ENCODE peak calls at places on chromosomes 1 and 21, in seven cellular contexts. K is pancreas, M is left lung, V is body of pancreas, S is upper lobe of right lung, Y is Peyer's patch, Z is mammary epithelial cell. X is an unnamed sample. For H3K9me3, the result is how much of the 10 kb centered on the place peaks cover.

GRCh38 chr1:192183788-192184187 is 25.5 kb downstream of the RGS18 start:
- DNase-seq in K (no peak), M (no peak), V (no peak), S (no peak), Y (no peak), Z (no peak), X (no peak)

GRCh38 chr21:34807881-34808568 is 139.2 kb downstream of the CLIC6 start:
- DNase-seq in K (no peak), M (peak), V (peak), S (no peak), Y (peak), Z (peak), X (peak)

GRCh38 chr1:205286335-205286950 is 35.1 kb downstream of the NUAK2 start:
- DNase-seq in K (peak), M (no peak), V (no peak), S (no peak), Y (peak), Z (peak), X (peak)

GRCh38 chr1:3474421-3474820 is 20.0 kb downstream of the ARHGEF16 start:
- DNase-seq in K (peak), M (peak), V (no peak), S (no peak), Y (no peak), Z (no peak), X (no peak)

GRCh38 chr1:119080586-119080985 is 59.9 kb downstream of the WARS2 start:
- DNase-seq in K (no peak), M (peak), V (peak), S (no peak), Y (no peak), Z (peak), X (no peak)

GRCh38 chr21:16476056-16476850 is 746.5 kb downstream of the USP25 start:
- DNase-seq in K (no peak), M (no peak), V (no peak), S (no peak), Y (no peak), Z (no peak), X (no peak)

GRCh38 chr1:30712583-30712982 is 10.8 kb downstream of the MATN1 start:
- DNase-seq in K (no peak), M (no peak), V (no peak), S (no peak), Y (no peak), Z (no peak), X (no peak)

GRCh38 chr1:236948996-236949395 is 55.2 kb downstream of the MT1HL1 start:
- DNase-seq in K (no peak), M (no peak), V (no peak), S (no peak), Y (no peak), Z (no peak), X (no peak)

GRCh38 chr1:201531551-201532425 is 7.1 kb upstream of the NAV1 start:
- DNase-seq in K (peak), M (no peak), V (peak), S (no peak), Y (no peak), Z (no peak), X (no peak)

GRCh38 chr1:162195567-162195966 is 126.1 kb downstream of the NOS1AP start:
- DNase-seq in K (no peak), M (no peak), V (no peak), S (no peak), Y (no peak), Z (no peak), X (no peak)

DNA sequence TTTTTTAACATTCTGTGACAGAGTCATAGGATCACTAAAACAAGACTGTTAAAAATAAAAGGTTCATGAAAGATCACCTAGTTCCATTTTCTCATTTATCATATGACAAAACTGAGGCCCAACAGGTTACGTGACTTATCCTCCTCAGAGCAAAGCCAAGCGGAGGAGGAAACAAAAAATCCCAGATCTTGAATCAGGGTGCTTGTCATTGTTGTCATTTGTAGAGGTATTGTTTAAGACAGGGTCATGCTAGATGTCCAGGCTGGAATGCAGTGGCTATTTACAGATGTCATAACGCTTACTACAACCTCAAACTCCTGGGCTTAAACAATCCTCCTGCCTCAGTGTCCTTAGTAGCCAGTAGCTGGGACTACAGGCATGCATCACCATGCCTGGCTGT is 293.2 kb downstream of the DSCAM start:
- DNase-seq in K (no peak), M (no peak), V (no peak), S (no peak), Y (no peak), Z (no peak), X (no peak)
- H3K27ac ChIP-seq in K (no peak), M (no peak), V (no peak), S (no peak), Y (no peak), Z (no peak), X (no peak)

DNA sequence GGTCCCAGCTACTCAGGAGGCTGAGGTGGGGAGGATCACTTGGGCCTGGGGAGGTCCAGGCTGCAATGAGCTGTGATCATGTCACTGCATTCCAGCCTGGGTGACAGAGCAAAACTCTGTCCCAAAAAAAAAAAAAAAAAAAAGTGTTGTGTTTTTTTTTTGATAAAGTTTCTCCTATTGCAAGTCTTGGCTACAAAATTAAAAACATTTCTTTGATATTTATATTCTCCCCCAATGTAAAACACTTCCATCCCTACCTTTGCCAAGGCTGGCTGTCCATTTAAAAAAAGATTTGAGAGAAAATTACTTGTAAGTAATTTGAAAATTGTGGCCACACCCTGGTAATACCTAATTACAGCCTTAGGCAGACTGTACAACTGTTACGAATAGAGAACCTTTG is 11.3 kb downstream of the ZNF436 start:
- DNase-seq in K (no peak), M (no peak), V (no peak), S (no peak), Y (no peak), Z (no peak), X (no peak)
- H3K9me3 ChIP-seq in K (under half), M (under half), V (under half), S (under half), Y (under half), Z (under half), X (under half)

GRCh38 chr1:93636712-93637111 is 44.9 kb downstream of the BCAR3 start:
- DNase-seq in K (no peak), M (no peak), V (no peak), S (no peak), Y (no peak), Z (no peak), X (no peak)

GRCh38 chr1:93638307-93638847 is 43.3 kb downstream of the BCAR3 start:
- DNase-seq in K (no peak), M (no peak), V (peak), S (no peak), Y (no peak), Z (no peak), X (no peak)

GRCh38 chr1:93638981-93639380 is 42.7 kb downstream of the BCAR3 start:
- DNase-seq in K (no peak), M (no peak), V (peak), S (no peak), Y (no peak), Z (no peak), X (no peak)

GRCh38 chr1:93640656-93641440 is 40.8 kb downstream of the BCAR3 start:
- DNase-seq in K (no peak), M (no peak), V (no peak), S (no peak), Y (no peak), Z (no peak), X (no peak)

DNA sequence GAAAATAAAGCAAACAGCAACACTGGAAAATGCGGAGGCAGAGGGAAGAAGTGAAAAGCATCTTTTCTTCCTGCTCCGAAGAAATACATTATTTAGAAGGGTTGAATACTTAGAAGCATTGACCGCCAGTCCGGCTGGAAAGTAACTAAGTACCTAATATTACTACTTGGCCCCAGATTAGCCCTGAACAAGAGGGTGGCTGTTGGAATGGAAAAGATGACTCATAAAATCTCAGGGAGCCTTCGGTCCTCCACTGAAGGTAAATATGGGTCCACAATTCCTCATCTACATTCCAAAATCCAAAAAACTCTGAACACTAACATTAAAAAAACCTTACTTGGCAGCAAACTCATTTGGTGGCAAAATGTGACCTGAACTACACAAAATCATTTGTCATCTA is 40.1 kb downstream of the BCAR3 start:
- DNase-seq in K (no peak), M (no peak), V (no peak), S (no peak), Y (no peak), Z (no peak), X (no peak)
- TF ChIP-seq CTCF in K (no peak), M (no peak), V (no peak), S (no peak), Y (no peak), Z (no peak), X (no peak)

DNA sequence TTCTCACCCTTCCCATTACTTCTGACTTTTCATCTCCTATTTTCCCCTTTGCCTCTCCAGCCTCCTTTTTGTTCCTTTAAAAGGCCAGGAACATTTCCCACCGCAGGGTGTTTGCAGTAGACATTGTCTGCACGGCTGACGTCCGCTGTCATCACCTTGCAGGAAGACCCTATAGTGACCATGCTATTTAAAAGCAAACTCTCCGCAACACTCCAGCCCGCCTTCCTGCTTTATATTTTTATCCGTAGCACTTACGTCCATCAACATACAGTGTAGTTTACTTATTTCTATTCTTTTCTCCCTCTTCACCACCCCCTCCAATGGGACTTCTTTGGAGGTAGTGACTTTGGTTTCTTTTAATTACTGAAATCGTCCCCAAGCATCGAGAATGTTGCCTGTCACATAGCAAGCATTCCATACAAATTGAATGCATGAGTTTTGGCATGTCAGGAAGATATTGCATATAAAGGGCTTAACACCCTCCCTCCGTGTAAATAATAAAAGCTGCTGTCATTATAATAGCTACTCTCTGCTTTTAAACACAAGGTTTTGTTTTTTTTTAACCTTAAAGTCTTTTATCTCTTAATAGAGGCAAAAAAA is 19.8 kb downstream of the SLC25A33 start:
- DNase-seq in K (peak), M (no peak), V (no peak), S (no peak), Y (no peak), Z (no peak), X (no peak)
- H3K27ac ChIP-seq in K (no peak), M (no peak), V (no peak), S (no peak), Y (no peak), Z (no peak), X (peak)

DNA sequence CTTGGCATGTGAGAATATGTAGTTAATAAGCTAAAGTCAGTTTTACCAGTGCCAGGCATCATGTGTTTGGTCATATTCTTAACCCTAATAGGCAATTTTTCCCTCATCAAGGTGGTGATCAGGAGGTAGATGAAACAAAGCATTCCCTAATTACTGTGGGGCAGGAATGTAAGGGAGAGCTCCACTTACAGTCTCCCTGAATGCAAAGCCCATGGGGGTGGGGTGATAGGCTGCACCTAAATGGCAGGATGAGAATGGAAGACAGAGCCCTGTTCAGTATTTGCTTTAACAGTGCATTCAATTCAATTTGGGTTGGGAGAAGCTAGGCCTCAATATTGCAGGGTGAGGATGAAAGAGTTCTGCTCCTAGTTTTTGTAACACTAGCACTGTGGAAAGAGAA is 23.4 kb downstream of the ZNF678 start:
- DNase-seq in K (no peak), M (no peak), V (no peak), S (no peak), Y (no peak), Z (no peak), X (no peak)
- H3K9me3 ChIP-seq in K (under half), M (half or more), V (under half), S (under half), Y (under half), Z (under half), X (under half)

GRCh38 chr1:34267326-34267725 is 90.6 kb downstream of the C1orf94 start:
- DNase-seq in K (no peak), M (no peak), V (no peak), S (no peak), Y (no peak), Z (no peak), X (no peak)

GRCh38 chr1:34265396-34265795 is 88.7 kb downstream of the C1orf94 start:
- DNase-seq in K (no peak), M (no peak), V (no peak), S (no peak), Y (no peak), Z (no peak), X (no peak)

GRCh38 chr1:34266127-34266951 is 89.6 kb downstream of the C1orf94 start:
- DNase-seq in K (no peak), M (no peak), V (no peak), S (no peak), Y (no peak), Z (no peak), X (no peak)

GRCh38 chr1:34270181-34270580 is 93.5 kb downstream of the C1orf94 start:
- DNase-seq in K (no peak), M (no peak), V (no peak), S (no peak), Y (no peak), Z (no peak), X (no peak)

GRCh38 chr1:34268311-34269042 is 91.8 kb downstream of the C1orf94 start:
- DNase-seq in K (no peak), M (no peak), V (no peak), S (no peak), Y (no peak), Z (no peak), X (no peak)
- TF ChIP-seq CTCF in K (no peak), M (no peak), V (no peak), S (no peak), Y (no peak), Z (no peak), X (no peak)

GRCh38 chr1:22454476-22455056 is 2.9 kb downstream of the ZBTB40 start:
- DNase-seq in K (no peak), M (no peak), V (peak), S (no peak), Y (no peak), Z (no peak), X (no peak)
- H3K27ac ChIP-seq in K (no peak), M (no peak), V (peak), S (no peak), Y (no peak), Z (no peak), X (no peak)

DNA sequence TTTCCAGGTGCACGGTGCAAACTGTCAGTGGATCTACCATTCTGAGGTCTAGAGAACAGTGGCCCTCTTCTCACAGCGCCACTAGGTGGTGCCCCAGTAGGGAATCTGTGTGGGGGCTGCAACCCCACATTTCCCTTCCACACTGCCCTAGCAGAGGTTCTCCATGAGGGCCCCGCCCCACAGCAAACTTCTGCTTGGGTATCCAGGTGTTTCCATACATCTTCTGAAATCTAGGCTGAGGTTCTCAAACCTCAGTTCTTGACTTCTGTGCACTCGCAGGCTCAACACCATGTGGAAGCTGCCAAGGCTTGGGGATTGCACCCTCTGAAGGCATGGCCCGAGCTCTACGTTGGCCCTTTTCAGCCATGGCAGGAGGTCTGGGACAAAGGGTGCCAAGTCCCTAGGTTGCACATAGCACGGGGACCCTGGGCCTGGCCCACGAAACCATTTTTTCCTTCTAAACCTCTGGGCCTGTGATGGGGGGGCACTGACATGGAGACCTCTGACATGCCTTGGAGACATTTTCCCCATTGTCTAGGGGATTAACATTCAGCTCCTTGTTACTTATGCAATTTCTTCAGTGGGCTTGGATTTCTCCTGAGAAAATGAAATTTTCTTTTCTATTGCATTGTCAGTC is 10.0 kb downstream of the HS2ST1 start:
- DNase-seq in K (no peak), M (no peak), V (no peak), S (no peak), Y (no peak), Z (no peak), X (no peak)
- H3K9me3 ChIP-seq in K (under half), M (under half), V (under half), S (under half), Y (under half), Z (under half), X (under half)

DNA sequence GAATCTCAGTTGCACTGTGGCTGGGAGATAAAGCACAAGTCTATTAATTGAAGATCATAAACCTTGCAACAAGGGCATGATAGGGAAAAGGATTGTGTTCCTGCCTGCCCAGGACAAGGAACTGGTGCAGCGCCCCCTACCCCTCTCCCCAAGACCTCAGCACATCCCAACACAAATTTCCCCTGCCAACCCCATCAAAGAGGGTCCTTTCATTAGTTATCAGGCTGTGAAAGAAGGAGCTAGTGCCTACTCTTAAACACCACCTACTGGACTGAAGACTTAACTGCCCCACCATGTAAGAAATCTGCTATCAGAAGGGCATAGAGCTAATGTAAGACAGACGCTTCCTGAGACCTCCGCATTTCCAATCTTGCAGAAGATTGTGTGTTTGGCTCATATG is 372.6 kb downstream of the AGBL4 start:
- DNase-seq in K (no peak), M (no peak), V (no peak), S (no peak), Y (no peak), Z (no peak), X (no peak)
- TF ChIP-seq CTCF in K (no peak), M (no peak), V (no peak), S (no peak), Y (no peak), Z (no peak), X (no peak)

X was measured in CD4-positive, alpha-beta T cell.